ENCODE peak calls at places on chromosomes 13 and 19, in six cellular contexts. N, Y, Q, L, G and P are unnamed samples. For H3K27me3, the result is how much of the 10 kb centered on the place peaks cover.

GRCh38 chr13:43664700-43665191 is 122.0 kb downstream of the ENOX1 start:
- DNase-seq in N (peak), Y (peak), Q (peak), L (no peak), G (peak), P (peak)

GRCh38 chr13:99426426-99426825 is 74.8 kb upstream of the TM9SF2 start:
- DNase-seq in N (no peak), Y (no peak), Q (no peak), L (no peak), G (no peak), P (peak)

GRCh38 chr13:43159007-43159406 is 135.6 kb downstream of the DNAJC15 start:
- DNase-seq in N (no peak), Y (no peak), Q (peak), L (no peak), G (no peak), P (peak)

GRCh38 chr19:4115050-4115817 is 8.7 kb downstream of the MAP2K2 start:
- DNase-seq in N (no peak), Y (peak), Q (no peak), L (peak), G (no peak), P (peak)

GRCh38 chr13:29507356-29507755 is 88.1 kb downstream of the SLC7A1 start:
- DNase-seq in N (peak), Y (no peak), Q (no peak), L (no peak), G (peak), P (no peak)

GRCh38 chr19:35138305-35138799 is 272 bp upstream of the FXYD1 start:
- DNase-seq in N (peak), Y (no peak), Q (no peak), L (no peak), G (peak), P (peak)

GRCh38 chr19:7349961-7350711 is 1.4 kb downstream of the ARHGEF18 start:
- DNase-seq in N (no peak), Y (peak), Q (no peak), L (no peak), G (no peak), P (no peak)

GRCh38 chr19:42295831-42296525 is 6.0 kb upstream of the PRR19 start:
- DNase-seq in N (peak), Y (peak), Q (peak), L (peak), G (peak), P (peak)

GRCh38 chr13:74025369-74025768 is 108.8 kb downstream of the KLF12 start:
- DNase-seq in N (no peak), Y (no peak), Q (no peak), L (no peak), G (no peak), P (no peak)

GRCh38 chr13:19888799-19889198 is 25.4 kb upstream of the ZMYM5 start:
- DNase-seq in N (no peak), Y (no peak), Q (no peak), L (peak), G (no peak), P (no peak)

GRCh38 chr13:31119966-31120733 is 41.6 kb downstream of the HSPH1 start:
- DNase-seq in N (no peak), Y (no peak), Q (peak), L (no peak), G (no peak), P (no peak)

GRCh38 chr19:56108447-56109195 is 12.5 kb downstream of the ZNF787 start:
- DNase-seq in N (peak), Y (no peak), Q (no peak), L (no peak), G (peak), P (peak)

GRCh38 chr13:103873725-103874124 is 807.5 kb upstream of the SLC10A2 start:
- DNase-seq in N (no peak), Y (no peak), Q (no peak), L (no peak), G (no peak), P (no peak)

GRCh38 chr13:94308808-94309207 is 170.7 kb downstream of the DCT start:
- DNase-seq in N (no peak), Y (no peak), Q (no peak), L (no peak), G (no peak), P (no peak)

GRCh38 chr13:67299072-67299635 is 69.0 kb upstream of the PCDH9 start:
- DNase-seq in N (no peak), Y (no peak), Q (no peak), L (no peak), G (no peak), P (no peak)

GRCh38 chr13:70959376-70959775 is 851.1 kb upstream of the KLHL1 start:
- DNase-seq in N (no peak), Y (no peak), Q (no peak), L (no peak), G (no peak), P (no peak)

GRCh38 chr13:51220706-51221105 is 1.5 kb upstream of the FAM124A start:
- DNase-seq in N (no peak), Y (no peak), Q (no peak), L (no peak), G (no peak), P (no peak)

GRCh38 chr13:51221674-51222509 is at the start of gene FAM124A:
- DNase-seq in N (peak), Y (peak), Q (peak), L (peak), G (peak), P (peak)

GRCh38 chr13:51221108-51221507 is 1.1 kb upstream of the FAM124A start:
- DNase-seq in N (no peak), Y (no peak), Q (no peak), L (no peak), G (no peak), P (no peak)

GRCh38 chr13:51223284-51224270 is 1.4 kb downstream of the FAM124A start:
- DNase-seq in N (no peak), Y (no peak), Q (peak), L (no peak), G (no peak), P (peak)

DNA sequence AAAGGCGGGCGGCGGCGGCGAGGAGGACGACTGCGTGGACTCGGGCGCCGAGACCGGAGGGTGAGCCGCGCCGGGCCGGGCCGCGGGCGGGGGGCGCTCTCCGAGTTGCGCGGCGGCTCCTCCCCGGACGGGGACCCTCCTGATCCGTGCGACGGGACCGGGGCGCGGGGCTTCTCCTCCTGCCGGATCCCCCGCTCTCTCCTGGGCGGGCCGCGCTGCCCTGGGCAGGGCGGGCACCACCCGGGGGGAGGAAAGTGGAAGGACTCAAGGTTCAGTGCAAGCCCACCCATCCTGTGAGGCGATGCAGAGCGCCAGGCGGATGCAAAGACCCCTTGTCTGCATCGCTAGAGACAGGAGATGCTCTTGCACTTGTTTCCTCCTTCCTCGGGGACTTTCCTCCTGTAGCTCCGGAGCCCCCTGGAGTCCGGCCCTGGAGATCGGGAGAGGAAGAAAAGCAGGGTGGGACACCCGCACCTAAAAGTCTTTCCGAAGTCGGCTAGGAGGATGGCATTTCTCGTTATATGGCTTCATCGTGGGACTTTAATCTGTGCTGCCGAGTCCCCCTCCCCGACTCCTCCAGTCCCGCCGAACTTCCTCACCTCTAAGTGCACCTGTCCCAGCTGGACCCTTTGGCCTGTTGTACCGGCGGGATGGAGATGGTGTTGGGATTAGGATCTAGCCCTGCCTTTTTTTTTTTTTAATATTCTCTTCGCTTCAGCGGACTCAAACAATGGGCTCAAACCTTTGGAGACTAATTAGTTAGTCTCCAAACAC is 499 bp downstream of the FAM124A start:
- DNase-seq in N (no peak), Y (no peak), Q (peak), L (no peak), G (no peak), P (peak)
- H3K27me3 ChIP-seq in N (under half), Y (under half), Q (under half), L (under half), G (under half), P (under half)

GRCh38 chr19:18741566-18742121 is 49.5 kb downstream of the COMP start:
- DNase-seq in N (no peak), Y (peak), Q (no peak), L (no peak), G (peak), P (no peak)
- H3K4me3 ChIP-seq in N (no peak), Y (no peak), Q (no peak), L (no peak), G (no peak), P (no peak)

DNA sequence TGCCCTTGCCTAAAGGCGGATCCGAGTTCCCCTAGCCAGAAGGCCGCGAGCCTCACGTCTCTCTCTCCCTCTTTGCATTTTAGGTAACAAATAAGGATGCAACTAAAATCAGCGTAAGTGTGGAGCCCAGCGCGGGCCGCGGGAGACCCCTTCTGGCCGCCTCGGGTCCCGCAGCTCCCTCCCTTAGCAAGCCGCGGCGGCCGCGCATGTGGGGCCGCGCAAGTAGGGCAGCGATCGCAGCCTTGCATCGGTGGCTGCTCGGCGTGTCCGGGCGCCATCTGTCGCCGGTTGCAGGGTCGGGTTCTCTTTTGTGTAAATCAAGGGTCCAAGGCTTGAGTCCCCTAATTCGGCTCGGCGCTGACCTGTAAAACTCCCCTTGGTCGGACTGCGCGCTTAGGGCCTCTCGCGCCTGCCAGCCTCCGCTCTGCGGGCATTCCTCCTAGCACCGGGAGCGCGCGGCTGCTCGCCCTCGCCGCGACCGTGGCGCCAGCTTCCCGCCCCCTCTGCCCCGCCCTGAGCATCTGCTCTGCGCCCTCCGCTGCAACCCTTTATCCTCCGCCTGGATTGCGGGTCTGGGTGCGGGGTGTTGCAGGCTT is 2.7 kb downstream of the VSTM2B start:
- DNase-seq in N (peak), Y (peak), Q (peak), L (peak), G (peak), P (peak)
- H3K27me3 ChIP-seq in N (under half), Y (half or more), Q (under half), L (half or more), G (under half), P (half or more)

GRCh38 chr19:29636553-29637325 is 28.5 kb upstream of the PLEKHF1 start:
- DNase-seq in N (no peak), Y (no peak), Q (no peak), L (no peak), G (no peak), P (peak)
- H3K4me3 ChIP-seq in N (no peak), Y (no peak), Q (no peak), L (no peak), G (no peak), P (no peak)

DNA sequence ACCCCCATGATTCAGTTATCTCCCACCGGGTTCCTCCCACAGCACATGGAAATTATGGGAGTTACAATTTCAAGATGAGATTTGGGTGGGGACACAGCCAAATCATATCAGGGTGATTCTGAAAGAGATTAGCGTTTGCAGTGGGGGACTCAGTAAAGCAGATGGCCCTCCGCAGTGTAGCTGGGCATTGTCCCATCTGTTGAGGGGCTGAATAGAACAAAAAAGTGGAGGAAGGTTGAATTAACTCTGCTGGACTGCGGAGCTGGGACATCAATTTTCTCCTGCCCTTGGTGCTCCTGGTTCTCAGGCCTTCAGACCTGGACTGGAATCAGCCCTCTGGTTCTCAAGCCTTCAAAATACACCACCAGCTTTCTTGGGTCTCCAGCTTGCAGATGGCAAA is 55.2 kb upstream of the CACNA1A start:
- DNase-seq in N (no peak), Y (no peak), Q (no peak), L (no peak), G (no peak), P (no peak)
- H3K27me3 ChIP-seq in N (under half), Y (under half), Q (under half), L (under half), G (under half), P (under half)

DNA sequence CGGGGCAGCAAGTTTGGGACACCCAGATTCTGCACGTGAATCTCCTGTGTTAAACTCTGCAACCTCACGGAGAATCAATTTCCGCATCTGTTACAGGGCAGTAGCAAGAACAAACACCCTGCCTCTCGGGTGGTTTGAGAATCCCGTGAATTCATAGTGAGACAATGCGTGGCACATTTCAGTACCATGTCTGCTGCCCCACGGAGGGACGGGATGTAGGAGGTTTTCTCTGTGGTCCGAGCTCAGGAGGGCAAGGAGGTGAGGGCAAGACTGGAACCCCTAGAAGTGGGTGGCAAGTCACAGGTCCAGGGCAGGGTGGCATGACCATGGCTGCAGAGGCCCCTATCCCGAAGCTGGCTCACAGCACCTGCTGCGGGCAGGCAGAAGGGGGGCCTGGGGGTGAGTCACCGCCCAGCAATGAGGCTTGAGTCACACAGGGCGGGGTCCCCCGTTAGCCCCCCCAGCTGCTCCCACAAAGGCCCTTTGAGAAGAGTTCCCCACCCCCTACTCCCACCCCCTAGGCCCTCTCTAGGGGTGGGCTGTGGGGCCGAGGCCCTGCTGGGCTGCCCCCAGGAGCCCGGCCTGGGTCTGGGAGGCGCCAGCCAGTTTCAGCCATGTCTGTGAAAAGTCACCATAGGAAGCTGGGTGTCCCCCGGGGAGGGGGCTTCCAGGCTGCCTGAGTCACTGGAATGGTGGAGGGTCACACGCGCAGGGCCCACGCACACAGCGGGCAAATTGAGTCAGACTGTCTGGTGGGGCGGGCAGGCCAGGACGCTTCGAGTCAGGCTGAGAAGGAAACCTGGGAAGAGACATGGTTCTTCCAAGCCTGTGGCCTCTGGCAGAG is 25.8 kb upstream of the NANOS3 start:
- DNase-seq in N (peak), Y (peak), Q (peak), L (peak), G (peak), P (peak)
- H3K4me3 ChIP-seq in N (peak), Y (peak), Q (no peak), L (no peak), G (peak), P (peak)

GRCh38 chr19:10517760-10518443 is 655 bp upstream of the S1PR5 start:
- DNase-seq in N (no peak), Y (no peak), Q (peak), L (peak), G (no peak), P (peak)
- H3K27me3 ChIP-seq in N (under half), Y (half or more), Q (under half), L (under half), G (under half), P (under half)

GRCh38 chr19:45779231-45780145 is 2.8 kb downstream of the DMPK start:
- DNase-seq in N (peak), Y (peak), Q (peak), L (peak), G (peak), P (peak)

GRCh38 chr19:45780448-45781281 is 1.6 kb downstream of the DMPK start:
- DNase-seq in N (peak), Y (no peak), Q (no peak), L (no peak), G (peak), P (peak)

GRCh38 chr19:45781282-45782161 is 768 bp downstream of the DMPK start:
- DNase-seq in N (no peak), Y (peak), Q (no peak), L (no peak), G (peak), P (peak)

GRCh38 chr19:45778010-45778671 is 4.1 kb downstream of the DMPK start:
- DNase-seq in N (no peak), Y (no peak), Q (no peak), L (no peak), G (peak), P (no peak)

DNA sequence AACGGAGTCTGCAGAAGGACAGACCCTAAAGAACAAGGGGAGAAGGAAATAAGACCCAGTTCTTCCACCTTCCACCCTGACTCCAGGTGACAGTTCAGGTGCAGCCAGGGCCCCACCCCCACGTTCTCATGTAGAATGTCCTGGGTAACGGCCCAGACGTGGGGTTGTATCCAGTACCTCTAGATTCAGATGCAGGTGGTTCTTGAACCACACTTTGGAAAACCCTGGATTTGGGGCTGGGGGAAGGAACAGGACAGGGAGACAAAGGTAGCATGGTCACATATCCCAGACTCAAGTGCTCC is 2.2 kb downstream of the DMPK start:
- DNase-seq in N (no peak), Y (no peak), Q (no peak), L (no peak), G (peak), P (peak)
- H3K4me3 ChIP-seq in N (peak), Y (peak), Q (no peak), L (no peak), G (peak), P (no peak)

GRCh38 chr19:1510442-1510806 is 2.4 kb downstream of the ADAMTSL5 start:
- DNase-seq in N (no peak), Y (no peak), Q (no peak), L (no peak), G (no peak), P (peak)
- H3K27me3 ChIP-seq in N (under half), Y (under half), Q (under half), L (under half), G (under half), P (under half)

GRCh38 chr19:16141043-16141442 is 2.4 kb upstream of the HSH2D start:
- DNase-seq in N (no peak), Y (peak), Q (no peak), L (no peak), G (no peak), P (no peak)

GRCh38 chr19:16146112-16146511 is 2.6 kb downstream of the HSH2D start:
- DNase-seq in N (no peak), Y (no peak), Q (no peak), L (no peak), G (no peak), P (no peak)

GRCh38 chr19:16142032-16142580 is 1.4 kb upstream of the HSH2D start:
- DNase-seq in N (no peak), Y (no peak), Q (no peak), L (no peak), G (no peak), P (no peak)

GRCh38 chr19:16143399-16144215 is at the start of gene HSH2D:
- DNase-seq in N (no peak), Y (peak), Q (peak), L (no peak), G (peak), P (peak)

DNA sequence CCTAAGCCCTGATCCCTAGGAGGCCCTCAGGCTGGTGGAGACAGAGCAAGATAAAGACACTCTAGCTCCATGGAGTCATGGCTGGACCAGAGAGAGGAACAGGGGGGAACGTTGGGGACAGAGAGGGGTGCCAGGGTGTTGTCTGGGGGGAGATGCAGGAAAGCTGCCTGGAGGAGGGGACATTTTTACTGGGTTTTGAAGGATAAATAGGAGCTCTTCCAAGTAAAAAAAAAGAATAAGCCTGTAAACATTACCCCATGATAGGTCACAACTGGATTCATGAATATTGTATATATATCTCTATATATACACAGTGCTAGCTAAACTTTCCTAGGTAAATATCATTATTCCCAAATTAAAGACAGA is 714 bp downstream of the HSH2D start:
- DNase-seq in N (no peak), Y (no peak), Q (no peak), L (no peak), G (no peak), P (no peak)
- H3K4me3 ChIP-seq in N (no peak), Y (peak), Q (no peak), L (no peak), G (peak), P (no peak)